ENCODE peak calls at places on chromosomes 1 and 21, in eight cellular contexts. X is amygdala, Q is NCI-H1105 treated with DMSO at 0.1 percent for 48 hours, P is AG04450, N is lower leg skin, C is AG08396, E is astrocyte of the hippocampus, U is fibroblast of mammary gland. S is an unnamed sample.

GRCh38 chr21:43814215-43815106 is 25.1 kb downstream of the RRP1 start:
- DNase-seq in X (no peak), Q (no peak), P (no peak), N (no peak), C (no peak), E (peak; percentile 44), U (no peak), S (no peak)

GRCh38 chr1:162069334-162070093 is at the start of gene NOS1AP:
- DNase-seq in X (peak; percentile 62), Q (peak; percentile 77), P (no peak), N (peak; percentile 90), C (peak; percentile 89), E (peak; percentile 91), U (peak; percentile 14), S (peak; percentile 88)

GRCh38 chr1:150893336-150893913 is 6.5 kb downstream of the CTXND2 start:
- DNase-seq in X (no peak), Q (no peak), P (no peak), N (no peak), C (no peak), E (no peak), U (no peak), S (no peak)

GRCh38 chr1:16093611-16094010 is 20.2 kb upstream of the FAM131C start:
- DNase-seq in X (no peak), Q (no peak), P (no peak), N (no peak), C (no peak), E (no peak), U (no peak), S (no peak)

GRCh38 chr1:177164380-177165068 is at the start of gene ASTN1:
- DNase-seq in X (peak; percentile 42), Q (peak; percentile 57), P (no peak), N (no peak), C (peak; percentile 24), E (peak; percentile 53), U (no peak), S (no peak)

GRCh38 chr1:204791453-204792366 is 79.0 kb upstream of the NFASC start:
- DNase-seq in X (no peak), Q (peak; percentile 59), P (no peak), N (peak; percentile 90), C (peak; percentile 64), E (peak; percentile 58), U (peak; percentile 60), S (peak; percentile 67)

GRCh38 chr1:215198021-215198420 is 115.5 kb downstream of the KCNK2 start:
- DNase-seq in X (no peak), Q (no peak), P (no peak), N (no peak), C (no peak), E (no peak), U (peak; percentile 51), S (no peak)

GRCh38 chr1:53637726-53638640 is 101.0 kb downstream of the GLIS1 start:
- DNase-seq in X (no peak), Q (no peak), P (no peak), N (peak; percentile 82), C (no peak), E (no peak), U (no peak), S (no peak)

GRCh38 chr1:175673236-175674150 is 69.9 kb downstream of the TNR start:
- DNase-seq in X (no peak), Q (no peak), P (no peak), N (peak; percentile 42), C (no peak), E (peak; percentile 17), U (no peak), S (no peak)

GRCh38 chr1:58755468-58755872 is 28.4 kb downstream of the JUN start:
- DNase-seq in X (peak; percentile 14), Q (no peak), P (peak; percentile 99), N (peak; percentile 91), C (peak; percentile 88), E (peak; percentile 97), U (peak; percentile 99), S (peak; percentile 74)

GRCh38 chr21:44846485-44847260 is 26.8 kb downstream of the PTTG1IP start:
- DNase-seq in X (no peak), Q (no peak), P (no peak), N (peak; percentile 94), C (peak; percentile 79), E (peak; percentile 55), U (peak; percentile 72), S (peak; percentile 80)

S was measured in small intestine.